ENCODE peak calls at places on chromosomes 11 and 22, in four cellular contexts. Y is trophoblast cell, Z is IMR-90, C is kidney. M is an unnamed sample.

GRCh38 chr11:36763187-36763586 is 165.2 kb upstream of the RAG2 start:
- DNase-seq in Y (no peak), Z (no peak), C (no peak), M (peak)

GRCh38 chr11:93614111-93614784 is 47.2 kb upstream of the CEP295 start:
- DNase-seq in Y (peak), Z (no peak), C (no peak), M (no peak)

GRCh38 chr11:110082899-110083298 is 10.3 kb upstream of the ZC3H12C start:
- DNase-seq in Y (no peak), Z (no peak), C (no peak), M (no peak)

GRCh38 chr22:22396741-22397291 is 111.7 kb downstream of the ZNF280B start:
- DNase-seq in Y (no peak), Z (no peak), C (no peak), M (no peak)

GRCh38 chr11:68146010-68146540 is 24.9 kb upstream of the CHKA start:
- DNase-seq in Y (no peak), Z (no peak), C (peak), M (no peak)

GRCh38 chr22:50012201-50013181 is at the start of gene IL17REL:
- DNase-seq in Y (no peak), Z (peak), C (no peak), M (peak)

GRCh38 chr22:21030621-21031544 is 1.5 kb downstream of the SLC7A4 start:
- DNase-seq in Y (no peak), Z (no peak), C (no peak), M (no peak)

GRCh38 chr22:30285176-30285845 is 4.0 kb downstream of the CASTOR1 start:
- DNase-seq in Y (no peak), Z (no peak), C (no peak), M (no peak)

GRCh38 chr11:33868646-33869461 is 23.0 kb downstream of the LMO2 start:
- DNase-seq in Y (no peak), Z (no peak), C (peak), M (no peak)

GRCh38 chr11:121932646-121933185 is 183.3 kb downstream of the BLID start:
- DNase-seq in Y (peak), Z (no peak), C (no peak), M (no peak)

GRCh38 chr22:27173530-27173929 is 516.1 kb downstream of the MIAT start:
- DNase-seq in Y (no peak), Z (no peak), C (no peak), M (no peak)

GRCh38 chr11:71268706-71269321 is 16.4 kb upstream of the SHANK2 start:
- DNase-seq in Y (no peak), Z (no peak), C (no peak), M (no peak)

GRCh38 chr11:75311858-75312288 is 39.6 kb downstream of the ARRB1 start:
- DNase-seq in Y (no peak), Z (peak), C (peak), M (peak)

GRCh38 chr11:91220476-91221202 is 997.8 kb upstream of the CHORDC1 start:
- DNase-seq in Y (peak), Z (peak), C (no peak), M (peak)

GRCh38 chr22:25827415-25827814 is 85.4 kb downstream of the MYO18B start:
- DNase-seq in Y (no peak), Z (no peak), C (no peak), M (no peak)

GRCh38 chr11:44899959-44900358 is 50.7 kb downstream of the TP53I11 start:
- DNase-seq in Y (no peak), Z (peak), C (no peak), M (peak)

GRCh38 chr22:33274214-33274828 is 216.1 kb upstream of the SYN3 start:
- DNase-seq in Y (peak), Z (no peak), C (no peak), M (no peak)

DNA sequence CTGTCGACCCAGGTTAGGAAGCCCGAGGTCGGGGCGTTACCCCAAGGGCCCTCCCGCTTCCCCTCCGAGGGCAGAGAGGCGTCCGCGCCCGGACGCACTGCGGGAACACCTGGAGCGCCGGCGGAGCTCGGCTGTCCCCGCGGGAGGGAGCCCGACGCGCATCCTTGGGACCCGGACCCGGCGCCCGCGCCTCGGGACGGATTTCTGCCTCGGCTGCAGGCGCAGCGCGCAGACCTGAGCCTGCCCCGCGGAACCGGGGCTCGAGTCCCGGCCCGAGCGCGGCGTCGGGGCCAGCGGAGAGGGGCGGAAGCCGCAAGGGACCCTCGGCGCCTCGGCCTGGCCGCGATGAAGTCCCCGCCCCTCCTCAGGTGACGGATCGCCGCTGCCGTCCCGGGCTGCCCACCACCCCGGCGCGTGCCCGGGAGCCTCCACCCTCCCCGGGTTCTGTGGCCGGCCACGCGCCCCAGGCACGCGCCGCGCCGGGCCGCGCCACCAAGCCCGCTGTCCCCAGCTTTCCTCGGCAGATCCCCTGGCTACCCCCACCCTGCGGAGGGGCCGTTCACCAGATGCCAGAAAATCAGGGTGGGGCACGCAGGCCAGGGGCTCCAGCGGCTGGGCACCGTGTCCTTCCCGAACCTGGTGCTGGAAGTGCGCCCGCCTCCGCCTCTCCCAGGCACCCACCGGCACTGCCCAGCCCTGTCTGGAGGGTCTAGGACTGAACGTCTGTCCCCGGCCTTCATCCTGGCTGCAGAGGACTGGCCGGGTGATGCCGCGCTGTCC is 407 bp downstream of the GLB1L3 start:
- DNase-seq in Y (no peak), Z (no peak), C (no peak), M (no peak)
- H3K9ac ChIP-seq in Y (no peak), Z (no peak), C (no peak), M (no peak)

GRCh38 chr22:40030026-40030756 is 35.4 kb downstream of the FAM83F start:
- DNase-seq in Y (no peak), Z (no peak), C (no peak), M (no peak)
- H3K9ac ChIP-seq in Y (no peak), Z (no peak), C (no peak), M (no peak)

DNA sequence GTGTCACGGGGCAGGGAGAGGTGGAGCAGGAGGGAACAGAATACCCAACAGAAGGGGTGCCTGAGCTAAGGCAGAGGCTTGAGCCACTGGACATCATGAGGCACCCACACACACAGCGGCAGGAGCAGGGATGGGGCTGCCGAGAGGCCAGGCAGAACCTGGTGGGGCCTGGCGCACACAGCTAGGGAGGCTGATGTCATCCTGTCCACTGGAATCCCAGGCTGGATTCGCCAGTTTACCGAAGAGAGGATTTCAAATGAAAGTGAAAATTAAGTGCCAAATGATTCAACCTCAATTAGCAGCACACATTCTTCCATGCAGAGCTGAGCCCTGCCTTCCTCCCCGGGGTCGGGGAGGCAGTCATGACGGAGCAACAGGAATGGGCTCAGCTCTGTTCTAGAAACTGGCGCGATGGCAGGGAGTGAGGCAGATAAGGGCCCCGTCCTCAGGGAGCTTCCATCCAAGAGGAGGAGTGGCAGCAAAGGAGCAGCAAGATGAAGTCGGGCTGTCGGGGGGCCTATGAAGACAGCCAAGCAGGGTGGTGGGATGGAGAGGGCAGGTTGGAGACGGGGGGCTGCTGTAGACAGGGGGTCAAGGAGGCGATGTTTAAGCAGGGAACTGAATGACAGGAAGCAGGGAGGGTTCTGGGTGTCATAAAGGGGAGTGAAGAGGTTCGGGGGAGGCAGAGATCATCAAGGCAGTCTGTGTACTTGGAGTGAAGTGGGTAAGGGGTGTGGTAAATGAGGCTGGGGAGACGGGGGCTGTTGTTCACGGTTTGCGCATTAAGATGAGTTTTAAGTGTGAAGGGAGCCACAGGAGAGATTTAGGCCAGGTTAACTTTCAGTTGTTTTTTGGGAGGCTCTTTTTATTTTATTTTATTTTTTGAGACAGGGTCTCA is 6.4 kb downstream of the RAC2 start:
- DNase-seq in Y (no peak), Z (peak), C (peak), M (peak)
- H3K9ac ChIP-seq in Y (no peak), Z (no peak), C (no peak), M (no peak)

DNA sequence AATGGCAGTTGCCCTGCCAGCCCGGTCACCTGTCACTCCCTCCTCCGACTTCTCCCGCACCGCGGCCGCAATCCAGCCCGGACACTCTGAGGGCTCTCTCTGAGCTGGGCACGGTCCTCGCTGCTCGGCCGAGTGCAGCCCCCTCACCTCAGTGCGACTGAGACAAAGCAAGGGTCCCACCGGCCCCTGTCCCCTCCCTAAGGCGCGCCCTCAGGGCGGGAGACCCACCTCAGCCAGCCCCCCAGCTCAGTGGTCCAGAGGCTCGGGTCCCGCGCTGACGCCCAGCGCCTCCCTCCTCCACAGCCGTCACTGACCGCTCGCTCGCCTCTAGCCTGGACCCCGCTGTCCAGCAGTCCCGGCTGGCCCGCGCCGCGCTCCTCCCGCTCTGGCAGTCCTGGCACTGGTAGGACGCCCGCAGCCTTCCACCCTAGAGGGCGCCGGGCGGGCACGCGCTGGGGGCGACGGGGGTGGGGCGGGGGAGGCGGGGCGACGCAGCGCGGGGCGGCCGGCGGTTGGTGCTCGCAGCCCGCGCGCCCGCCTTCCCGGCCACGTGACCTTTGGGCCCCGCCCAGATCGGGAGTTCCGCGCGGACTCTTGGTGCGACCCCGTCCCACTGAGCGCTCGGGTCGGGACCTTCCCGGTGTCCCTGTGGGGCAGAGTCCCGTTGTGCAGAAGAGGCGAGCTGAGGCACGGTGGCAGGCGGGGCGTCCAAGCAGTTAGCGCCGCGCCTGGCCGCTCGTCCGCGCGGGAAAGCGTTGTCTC is 7.9 kb upstream of the L3MBTL2 start:
- DNase-seq in Y (peak), Z (peak), C (peak), M (peak)
- H3K9ac ChIP-seq in Y (peak), Z (peak), C (peak), M (peak)

DNA sequence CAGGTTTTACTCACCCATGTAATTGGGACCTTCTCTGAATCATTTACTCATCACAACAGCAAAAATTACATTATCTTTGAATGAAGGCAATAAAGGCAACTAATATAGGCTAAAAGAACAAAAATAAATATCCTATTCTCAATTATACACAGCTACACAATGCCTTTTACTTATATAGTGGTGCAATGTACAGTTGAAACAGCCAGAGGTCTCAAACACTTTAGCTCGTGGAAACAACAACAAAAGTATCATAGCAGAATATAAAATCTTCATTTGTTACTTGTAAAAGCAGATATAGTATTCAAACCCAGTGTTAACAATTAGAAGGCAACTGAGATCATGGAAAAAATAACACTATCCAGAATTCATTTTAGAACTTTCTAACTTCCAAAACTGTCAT is 20.6 kb upstream of the CCDC34 start:
- DNase-seq in Y (no peak), Z (no peak), C (no peak), M (no peak)
- H3K9ac ChIP-seq in Y (no peak), Z (no peak), C (no peak), M (peak)

GRCh38 chr22:19429950-19430889 is 1.3 kb downstream of the HIRA start:
- DNase-seq in Y (no peak), Z (peak), C (no peak), M (peak)

GRCh38 chr22:19432092-19432844 is at the start of gene MRPL40:
- DNase-seq in Y (peak), Z (peak), C (peak), M (peak)

GRCh38 chr22:19431641-19432091 is at the start of gene HIRA:
- DNase-seq in Y (peak), Z (peak), C (peak), M (peak)

GRCh38 chr22:19434829-19435580 is 2.7 kb downstream of the MRPL40 start:
- DNase-seq in Y (no peak), Z (no peak), C (no peak), M (no peak)

GRCh38 chr22:19430890-19431541 is 517 bp downstream of the HIRA start:
- DNase-seq in Y (no peak), Z (peak), C (peak), M (peak)
- H3K9ac ChIP-seq in Y (peak), Z (peak), C (peak), M (peak)

GRCh38 chr22:41237036-41237706 is 3.6 kb downstream of the CHADL start:
- DNase-seq in Y (no peak), Z (no peak), C (no peak), M (no peak)
- H3K9ac ChIP-seq in Y (no peak), Z (no peak), C (peak), M (peak)

GRCh38 chr11:80990885-80991284 is 1550.1 kb upstream of the TENM4 start:
- DNase-seq in Y (no peak), Z (no peak), C (no peak), M (no peak)

GRCh38 chr11:80995523-80995922 is 1554.7 kb upstream of the TENM4 start:
- DNase-seq in Y (no peak), Z (no peak), C (no peak), M (no peak)

GRCh38 chr11:80993561-80993960 is 1552.7 kb upstream of the TENM4 start:
- DNase-seq in Y (no peak), Z (no peak), C (no peak), M (peak)
- H3K9ac ChIP-seq in Y (no peak), Z (no peak), C (no peak), M (no peak)

DNA sequence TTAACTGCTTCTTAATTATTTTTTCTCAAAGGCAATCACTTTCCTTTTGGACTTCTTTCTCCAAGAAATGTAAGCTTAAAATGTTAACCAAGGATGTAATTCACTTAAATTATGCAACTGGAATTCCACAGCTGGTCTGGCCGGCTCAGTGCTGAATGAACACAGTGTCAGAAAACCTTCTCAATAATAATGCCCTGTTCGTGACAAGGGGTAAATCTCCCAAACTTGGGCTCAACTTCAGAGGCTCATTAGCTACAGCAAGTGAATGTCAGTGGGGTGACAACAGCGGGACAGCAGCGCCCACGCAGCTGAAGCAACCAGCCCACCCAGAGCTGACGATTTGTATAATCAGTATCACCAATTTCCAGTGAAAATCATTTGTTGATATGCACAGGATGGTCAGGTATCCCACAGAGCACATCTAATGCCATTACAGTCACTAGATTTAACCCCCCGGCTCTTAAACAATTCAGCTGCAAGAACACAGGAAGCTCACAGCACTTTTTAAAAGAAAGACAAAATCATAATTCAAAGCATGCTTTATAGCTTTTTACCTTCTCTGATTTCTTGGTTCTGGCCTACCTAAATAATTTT is 704.8 kb downstream of the DLG2 start:
- DNase-seq in Y (no peak), Z (no peak), C (no peak), M (no peak)
- H3K9ac ChIP-seq in Y (no peak), Z (no peak), C (no peak), M (peak)

GRCh38 chr22:36340621-36341020 is 47.1 kb downstream of the MYH9 start:
- DNase-seq in Y (no peak), Z (no peak), C (no peak), M (no peak)

GRCh38 chr22:36343720-36344105 is 44.1 kb downstream of the MYH9 start:
- DNase-seq in Y (no peak), Z (no peak), C (no peak), M (no peak)

GRCh38 chr22:36341640-36342041 is 46.1 kb downstream of the MYH9 start:
- DNase-seq in Y (no peak), Z (no peak), C (no peak), M (no peak)

GRCh38 chr22:36344106-36344827 is 43.5 kb downstream of the MYH9 start:
- DNase-seq in Y (no peak), Z (no peak), C (no peak), M (no peak)

GRCh38 chr22:36343070-36343719 is 44.6 kb downstream of the MYH9 start:
- DNase-seq in Y (no peak), Z (no peak), C (no peak), M (no peak)
- H3K9ac ChIP-seq in Y (no peak), Z (no peak), C (peak), M (no peak)